ENCODE peak calls at places on chromosomes 4 and X, in six cellular contexts. Y is HepG2, W is K562, B is SK-N-SH, E is H1, V is GM12891. F is an unnamed sample.

GRCh38 chr4:86220137-86220536 is 139.7 kb downstream of the MAPK10 start:
- DNase-seq in Y (no peak), W (no peak), B (no peak), E (no peak), V (no peak), F (no peak)

GRCh38 chrX:39773923-39774803 is 323.6 kb downstream of the BCOR start:
- DNase-seq in Y (no peak), W (peak; percentile 33), B (no peak), E (no peak), V (no peak), F (no peak)

GRCh38 chr4:7300711-7301095 is 108.4 kb downstream of the SORCS2 start:
- DNase-seq in Y (no peak), W (no peak), B (no peak), E (no peak), V (no peak), F (no peak)

GRCh38 chrX:103716967-103717366 is 6.3 kb downstream of the TMEM31 start:
- DNase-seq in Y (no peak), W (no peak), B (no peak), E (no peak), V (no peak), F (no peak)

GRCh38 chr4:1504786-1505500 is 98.7 kb upstream of the NKX1-1 start:
- DNase-seq in Y (no peak), W (no peak), B (peak; percentile 17), E (no peak), V (no peak), F (no peak)

GRCh38 chr4:180462116-180462515 is 1781.1 kb upstream of the TENM3 start:
- DNase-seq in Y (no peak), W (no peak), B (no peak), E (no peak), V (no peak), F (no peak)

GRCh38 chr4:28548549-28548948 is 1687.9 kb downstream of the STIM2 start:
- DNase-seq in Y (no peak), W (no peak), B (no peak), E (no peak), V (no peak), F (no peak)

GRCh38 chr4:1327526-1328266 is 19.3 kb upstream of the UVSSA start:
- DNase-seq in Y (no peak), W (no peak), B (no peak), E (no peak), V (no peak), F (no peak)

GRCh38 chrX:150873616-150874015 is 24.9 kb downstream of the CD99L2 start:
- DNase-seq in Y (no peak), W (no peak), B (no peak), E (no peak), V (no peak), F (no peak)

GRCh38 chr4:98474408-98474844 is 184.0 kb downstream of the TSPAN5 start:
- DNase-seq in Y (no peak), W (no peak), B (no peak), E (no peak), V (no peak), F (no peak)

GRCh38 chrX:19611636-19612376 is 96.5 kb upstream of the MAP3K15 start:
- DNase-seq in Y (no peak), W (no peak), B (no peak), E (no peak), V (no peak), F (no peak)

GRCh38 chrX:74383611-74384010 is 37.7 kb upstream of the SLC16A2 start:
- DNase-seq in Y (peak; percentile 13), W (no peak), B (peak; percentile 41), E (no peak), V (no peak), F (no peak)

GRCh38 chrX:45191383-45191782 is 9.3 kb downstream of the DIPK2B start:
- DNase-seq in Y (no peak), W (no peak), B (no peak), E (no peak), V (no peak), F (no peak)

GRCh38 chr4:185305979-185306442 is 89.7 kb downstream of the LRP2BP start:
- DNase-seq in Y (no peak), W (no peak), B (no peak), E (no peak), V (no peak), F (no peak)

GRCh38 chr4:27112587-27112986 is 251.9 kb downstream of the STIM2 start:
- DNase-seq in Y (no peak), W (no peak), B (no peak), E (no peak), V (no peak), F (no peak)

GRCh38 chr4:101790521-101791188 is at the start of gene BANK1:
- DNase-seq in Y (peak; percentile 1), W (no peak), B (peak; percentile 11), E (peak; percentile 91), V (peak; percentile 70), F (peak; percentile 73)

GRCh38 chr4:87270144-87270543 is 49.7 kb upstream of the KLHL8 start:
- DNase-seq in Y (peak; percentile 62), W (peak; percentile 44), B (peak; percentile 39), E (no peak), V (no peak), F (no peak)

DNA sequence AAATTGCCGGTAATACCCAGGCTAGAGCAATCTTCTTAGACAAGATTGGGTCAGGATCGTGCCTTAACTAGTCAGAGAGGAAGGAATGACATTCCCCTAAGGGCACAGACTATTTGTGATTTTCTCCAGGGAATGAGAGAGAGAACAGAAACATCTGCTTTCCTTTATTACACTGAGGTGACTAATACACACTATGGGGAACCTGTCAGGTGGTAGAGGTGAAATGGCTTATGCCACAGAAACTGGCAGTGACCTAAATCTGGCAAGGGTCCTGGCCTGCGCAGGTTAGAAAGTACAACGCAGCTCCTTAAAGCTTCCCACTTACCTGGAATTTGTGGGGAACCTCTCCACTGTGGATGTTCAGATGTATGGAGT is 16.6 kb upstream of the HPGD start:
- DNase-seq in Y (no peak), W (no peak), B (no peak), E (no peak), V (no peak), F (no peak)
- TF ChIP-seq TAF1 in Y (no peak), W (no peak), B (no peak), E (no peak), V (no peak), F (no peak)

DNA sequence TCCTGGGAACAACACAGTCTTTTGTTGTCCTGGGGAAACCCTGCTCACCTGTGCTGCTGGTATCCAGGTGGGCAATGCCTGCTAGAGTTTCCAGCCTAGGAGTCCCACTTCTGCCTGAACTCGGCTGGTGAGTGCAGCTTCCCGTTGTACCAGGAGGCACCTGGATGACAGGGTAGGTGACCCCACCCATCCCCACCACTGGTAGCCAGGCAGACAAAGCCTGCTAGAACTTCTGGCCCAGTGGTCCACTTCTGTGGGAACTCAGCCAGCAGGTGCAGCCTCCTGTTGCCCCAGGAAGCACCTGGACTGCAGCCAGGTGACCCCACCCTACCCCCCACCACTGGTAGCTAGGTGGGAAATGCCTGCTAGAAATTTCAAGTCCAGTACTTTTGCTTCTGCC is 9.7 kb upstream of the TCEAL2 start:
- DNase-seq in Y (no peak), W (no peak), B (no peak), E (no peak), V (no peak), F (no peak)
- TF ChIP-seq TAF1 in Y (no peak), W (no peak), B (no peak), E (no peak), V (no peak), F (no peak)

GRCh38 chr4:88614058-88614457 is 21.8 kb downstream of the HERC3 start:
- DNase-seq in Y (no peak), W (no peak), B (no peak), E (no peak), V (no peak), F (no peak)

GRCh38 chr4:88606832-88607231 is 14.6 kb downstream of the HERC3 start:
- DNase-seq in Y (no peak), W (no peak), B (no peak), E (no peak), V (no peak), F (no peak)

GRCh38 chr4:88609387-88609786 is 17.1 kb downstream of the HERC3 start:
- DNase-seq in Y (no peak), W (peak; percentile 12), B (no peak), E (no peak), V (no peak), F (no peak)

GRCh38 chr4:88613417-88613875 is 21.2 kb downstream of the HERC3 start:
- DNase-seq in Y (no peak), W (no peak), B (no peak), E (no peak), V (no peak), F (no peak)

GRCh38 chr4:88610771-88611170 is 18.5 kb downstream of the HERC3 start:
- DNase-seq in Y (no peak), W (no peak), B (no peak), E (no peak), V (no peak), F (no peak)
- TF ChIP-seq TAF1 in Y (no peak), W (no peak), B (no peak), E (no peak), V (no peak), F (no peak)

GRCh38 chr4:21710212-21710843 is 238.2 kb downstream of the KCNIP4 start:
- DNase-seq in Y (no peak), W (no peak), B (no peak), E (no peak), V (no peak), F (no peak)

GRCh38 chr4:21709761-21710160 is 238.8 kb downstream of the KCNIP4 start:
- DNase-seq in Y (no peak), W (no peak), B (no peak), E (no peak), V (no peak), F (no peak)

GRCh38 chr4:21709031-21709430 is 239.5 kb downstream of the KCNIP4 start:
- DNase-seq in Y (no peak), W (no peak), B (no peak), E (no peak), V (no peak), F (no peak)
- TF ChIP-seq TAF1 in Y (no peak), W (no peak), B (no peak), E (no peak), V (no peak), F (no peak)

DNA sequence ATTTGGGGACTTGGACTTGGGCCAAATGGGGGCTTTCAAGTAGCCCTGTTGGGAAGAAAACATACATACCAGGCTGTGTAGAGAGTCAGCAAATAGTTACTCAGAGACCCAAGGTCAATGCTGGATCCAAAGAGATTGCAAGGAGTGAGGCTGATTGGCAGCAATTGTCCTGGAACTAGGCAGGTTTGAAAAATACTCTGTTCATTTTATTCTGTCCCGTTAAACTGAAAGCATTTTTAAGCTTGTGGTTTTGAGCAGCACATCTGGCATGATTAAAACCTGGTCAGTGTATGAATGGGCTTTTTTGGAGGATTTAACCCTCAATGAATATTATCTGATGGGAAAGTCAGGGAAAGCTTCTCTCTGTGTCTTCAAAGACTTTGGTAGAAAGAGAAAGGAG is 294.3 kb upstream of the BOD1L1 start:
- DNase-seq in Y (peak; percentile 9), W (no peak), B (no peak), E (no peak), V (no peak), F (no peak)
- TF ChIP-seq TAF1 in Y (no peak), W (no peak), B (no peak), E (no peak), V (no peak), F (no peak)

GRCh38 chr4:153402366-153402765 is 57.9 kb downstream of the MND1 start:
- DNase-seq in Y (no peak), W (no peak), B (no peak), E (no peak), V (no peak), F (no peak)
- TF ChIP-seq TAF1 in Y (no peak), W (no peak), B (no peak), E (no peak), V (no peak), F (no peak)

F was measured in GM12892.